ENCODE peak calls at places on chromosomes 16 and 17, in eight cellular contexts. V, W, R, U, S, G, E and F are unnamed samples.
A peak's percentile ranks its signal among the peaks of the same experiment; 100 is the strongest.

GRCh38 chr17:76537578-76538280 is at the start of gene CYGB:
- DNase-seq in V (no peak), W (no peak), R (no peak), U (peak; percentile 78), S (peak; percentile 53), G (no peak), E (peak; percentile 74), F (no peak)

GRCh38 chr16:56201030-56201429 is 9.7 kb downstream of the GNAO1 start:
- DNase-seq in V (no peak), W (no peak), R (no peak), U (no peak), S (no peak), G (no peak), E (no peak), F (no peak)

GRCh38 chr16:85104821-85105391 is 7.4 kb downstream of the CIBAR2 start:
- DNase-seq in V (peak; percentile 17), W (peak; percentile 53), R (peak; percentile 41), U (no peak), S (no peak), G (peak; percentile 66), E (no peak), F (no peak)

GRCh38 chr16:72125635-72126428 is 32.2 kb downstream of the DHX38 start:
- DNase-seq in V (no peak), W (peak; percentile 44), R (no peak), U (no peak), S (no peak), G (no peak), E (no peak), F (no peak)

GRCh38 chr17:62705116-62705515 is 77.6 kb downstream of the MRC2 start:
- DNase-seq in V (no peak), W (no peak), R (no peak), U (no peak), S (no peak), G (no peak), E (no peak), F (no peak)

GRCh38 chr17:49696233-49696761 is 11.5 kb downstream of the SLC35B1 start:
- DNase-seq in V (no peak), W (peak; percentile 79), R (peak; percentile 56), U (no peak), S (no peak), G (peak; percentile 73), E (no peak), F (no peak)

GRCh38 chr17:6508519-6509294 is 47.6 kb downstream of the PITPNM3 start:
- DNase-seq in V (no peak), W (no peak), R (no peak), U (no peak), S (no peak), G (peak; percentile 41), E (no peak), F (no peak)

GRCh38 chr17:78828470-78829185 is 12.0 kb downstream of the USP36 start:
- DNase-seq in V (no peak), W (no peak), R (no peak), U (no peak), S (no peak), G (no peak), E (no peak), F (no peak)

GRCh38 chr17:58312824-58313223 is 15.8 kb downstream of the TSPOAP1 start:
- DNase-seq in V (no peak), W (no peak), R (no peak), U (no peak), S (no peak), G (no peak), E (no peak), F (no peak)

GRCh38 chr17:82917656-82918345 is 78.0 kb upstream of the ZNF750 start:
- DNase-seq in V (peak; percentile 44), W (no peak), R (no peak), U (no peak), S (no peak), G (no peak), E (no peak), F (no peak)
- H3K27ac ChIP-seq in V (no peak overlapping the region), W (no peak overlapping the region), R (no peak overlapping the region), U (no peak overlapping the region), S (no peak overlapping the region), G (no peak overlapping the region), E (no peak overlapping the region), F (no peak overlapping the region)

DNA sequence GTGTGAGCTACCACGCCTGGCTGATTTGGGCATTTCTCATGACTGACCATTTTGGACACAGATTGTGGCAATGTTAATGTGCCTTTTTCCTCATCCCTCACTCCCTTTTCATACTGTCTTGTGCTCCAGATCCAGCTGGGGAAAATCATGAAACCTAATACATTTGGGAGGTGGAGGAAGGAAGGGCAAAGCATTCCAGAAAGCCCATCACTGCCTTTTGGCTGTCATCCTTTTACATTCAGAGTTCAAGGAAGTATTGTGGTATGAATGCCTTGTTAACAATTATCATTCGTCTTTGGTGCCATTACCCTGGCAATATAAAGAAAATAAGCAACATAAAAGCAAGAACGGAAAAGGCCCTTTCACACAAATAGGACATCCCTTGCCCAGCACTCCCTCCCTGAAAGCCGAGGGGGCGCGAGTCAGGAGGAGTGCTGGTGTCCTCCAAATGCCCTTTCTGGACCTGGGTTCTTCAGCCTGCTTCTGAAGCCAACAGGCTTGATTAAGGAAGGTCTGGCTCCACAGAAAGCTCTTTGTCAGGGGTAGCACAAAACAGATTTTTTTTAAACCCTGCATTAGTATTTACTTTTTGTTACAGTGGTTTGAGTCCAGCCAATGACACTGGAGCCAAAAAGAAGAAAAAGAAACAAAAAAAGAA is 20.1 kb downstream of the NMT1 start:
- DNase-seq in V (no peak), W (no peak), R (no peak), U (no peak), S (no peak), G (no peak), E (no peak), F (no peak)
- H3K27ac ChIP-seq in V (no peak overlapping the region), W (no peak overlapping the region), R (no peak overlapping the region), U (peak overlapping the region; percentile 13), S (no peak overlapping the region), G (no peak overlapping the region), E (peak overlapping the region; percentile 50), F (peak overlapping the region; percentile 77)

GRCh38 chr16:53083123-53083522 is 28.3 kb downstream of the CHD9 start:
- DNase-seq in V (no peak), W (no peak), R (no peak), U (no peak), S (no peak), G (no peak), E (no peak), F (no peak)

GRCh38 chr16:53080345-53081031 is 25.7 kb downstream of the CHD9 start:
- DNase-seq in V (no peak), W (no peak), R (no peak), U (peak; percentile 51), S (peak; percentile 71), G (no peak), E (peak; percentile 61), F (no peak)

GRCh38 chr16:53082509-53082908 is 27.7 kb downstream of the CHD9 start:
- DNase-seq in V (no peak), W (no peak), R (no peak), U (no peak), S (no peak), G (no peak), E (no peak), F (no peak)

GRCh38 chr16:53081686-53082407 is 27.1 kb downstream of the CHD9 start:
- DNase-seq in V (no peak), W (no peak), R (no peak), U (no peak), S (no peak), G (no peak), E (no peak), F (no peak)

DNA sequence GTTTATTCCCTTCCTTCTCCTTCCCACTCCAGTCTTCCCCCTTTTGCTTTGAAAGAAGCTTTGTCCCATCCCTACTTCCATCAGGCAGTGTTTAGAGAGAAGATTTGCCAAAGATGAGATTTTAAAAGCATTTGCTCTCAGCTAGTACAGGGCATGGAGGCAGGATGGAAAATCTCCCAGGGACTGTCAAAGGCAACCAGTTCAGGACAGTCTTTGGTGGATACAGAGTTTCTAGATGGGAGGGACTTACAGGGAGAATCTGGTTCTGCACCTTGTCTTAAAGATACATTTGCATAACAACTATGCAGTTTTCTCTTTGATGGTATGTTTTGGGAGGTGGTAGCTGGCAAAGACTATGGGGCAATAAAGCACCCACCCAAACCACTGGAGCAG is 26.2 kb downstream of the CHD9 start:
- DNase-seq in V (no peak), W (no peak), R (no peak), U (no peak), S (no peak), G (no peak), E (no peak), F (no peak)
- H3K27ac ChIP-seq in V (no peak overlapping the region), W (no peak overlapping the region), R (no peak overlapping the region), U (peak overlapping the region; percentile 71), S (peak overlapping the region; percentile 75), G (peak overlapping the region; percentile 65), E (peak overlapping the region; percentile 94), F (no peak overlapping the region)

DNA sequence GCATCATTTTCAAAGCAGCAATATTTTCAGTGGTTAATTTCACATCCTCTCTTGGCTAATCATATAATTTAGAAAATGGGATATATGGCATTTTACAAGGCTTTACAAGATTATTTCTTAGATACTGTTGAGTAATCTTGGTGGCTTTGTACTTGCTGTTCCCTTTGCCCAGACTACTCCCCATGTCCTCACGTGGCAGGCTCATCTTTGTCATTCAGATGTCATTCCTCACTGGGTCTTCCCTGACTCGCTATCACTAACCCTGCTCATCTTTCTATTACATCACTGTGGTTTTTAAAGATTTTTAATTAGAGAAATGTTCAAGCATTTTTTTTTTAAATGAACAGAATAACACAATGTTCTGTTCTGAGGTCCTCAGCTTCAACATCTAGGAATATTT is 240.0 kb upstream of the IRX5 start:
- DNase-seq in V (no peak), W (no peak), R (no peak), U (no peak), S (no peak), G (no peak), E (no peak), F (no peak)
- H3K27ac ChIP-seq in V (no peak overlapping the region), W (no peak overlapping the region), R (no peak overlapping the region), U (no peak overlapping the region), S (no peak overlapping the region), G (no peak overlapping the region), E (no peak overlapping the region), F (no peak overlapping the region)

DNA sequence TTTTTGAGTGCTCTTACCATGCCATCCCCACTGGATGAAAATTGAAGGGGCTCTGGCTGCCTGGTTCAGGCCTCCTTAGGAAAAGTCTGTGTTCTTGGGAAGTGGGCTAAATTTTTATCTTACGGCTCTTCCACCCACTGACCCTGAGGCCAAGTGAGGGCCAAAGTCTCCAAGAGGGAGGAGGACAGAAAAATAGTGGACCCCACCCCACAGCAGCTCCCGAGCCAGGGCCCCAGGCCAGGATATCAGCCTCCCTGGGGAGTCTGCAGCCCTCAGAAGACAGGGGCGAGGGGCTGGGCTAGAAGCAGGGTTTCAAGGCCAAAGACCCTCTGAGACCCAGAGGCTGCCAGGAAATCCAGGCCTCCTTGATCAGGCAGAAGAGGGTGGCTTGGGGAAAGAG is 156.2 kb downstream of the ZNF423 start:
- DNase-seq in V (no peak), W (no peak), R (no peak), U (peak; percentile 44), S (peak; percentile 37), G (no peak), E (peak; percentile 32), F (no peak)
- H3K27ac ChIP-seq in V (no peak overlapping the region), W (no peak overlapping the region), R (no peak overlapping the region), U (peak overlapping the region; percentile 70), S (peak overlapping the region; percentile 81), G (peak overlapping the region; percentile 35), E (peak overlapping the region; percentile 84), F (no peak overlapping the region)